ENCODE peak calls at places on chromosome 22, in nine cellular contexts. A, S, B, G, F, H, E, P and C are unnamed samples.

GRCh38 chr22:28923826-28924732 is 40.7 kb downstream of the ZNRF3 start:
- DNase-seq in A (no peak), E (no peak), S (peak; percentile 48), H (no peak), B (no peak), G (no peak), P (no peak), F (no peak), C (no peak)

GRCh38 chr22:39179401-39179827 is 26.9 kb upstream of the CBX7 start:
- DNase-seq in P (no peak), B (peak; percentile 87), G (no peak), F (no peak), H (no peak), S (no peak), A (no peak), E (peak; percentile 35), C (no peak)

GRCh38 chr22:46842606-46843005 is 80.2 kb downstream of the TBC1D22A start:
- DNase-seq in F (no peak), G (no peak), P (no peak), H (no peak), A (no peak), B (no peak), S (no peak), E (no peak), C (no peak)

GRCh38 chr22:34931026-34931425 is 134.9 kb upstream of the ISX start:
- DNase-seq in F (no peak), S (no peak), A (no peak), B (no peak), H (no peak), P (no peak), E (no peak), G (no peak), C (no peak)

GRCh38 chr22:42883970-42884369 is 26.9 kb upstream of the ARFGAP3 start:
- DNase-seq in S (no peak), A (no peak), P (no peak), H (no peak), B (no peak), E (no peak), F (no peak), G (no peak), C (no peak)

GRCh38 chr22:38176170-38176741 is 5.4 kb downstream of the PLA2G6 start:
- DNase-seq in S (peak; percentile 62), G (peak; percentile 98), H (peak; percentile 95), A (no peak), F (no peak), B (no peak), E (no peak), P (no peak), C (no peak)

GRCh38 chr22:49751968-49752597 is 75.6 kb downstream of the BRD1 start:
- DNase-seq in S (no peak), P (no peak), F (no peak), G (no peak), H (no peak), A (no peak), B (no peak), E (peak; percentile 69), C (no peak)

GRCh38 chr22:48209473-48210271 is 1447.2 kb downstream of the TBC1D22A start:
- DNase-seq in B (no peak), G (no peak), F (no peak), S (no peak), E (no peak), A (no peak), H (no peak), P (no peak), C (no peak)

GRCh38 chr22:46858181-46858771 is 95.8 kb downstream of the TBC1D22A start:
- DNase-seq in E (no peak), A (no peak), G (no peak), H (no peak), B (no peak), S (no peak), F (no peak), P (no peak), C (no peak)

DNA sequence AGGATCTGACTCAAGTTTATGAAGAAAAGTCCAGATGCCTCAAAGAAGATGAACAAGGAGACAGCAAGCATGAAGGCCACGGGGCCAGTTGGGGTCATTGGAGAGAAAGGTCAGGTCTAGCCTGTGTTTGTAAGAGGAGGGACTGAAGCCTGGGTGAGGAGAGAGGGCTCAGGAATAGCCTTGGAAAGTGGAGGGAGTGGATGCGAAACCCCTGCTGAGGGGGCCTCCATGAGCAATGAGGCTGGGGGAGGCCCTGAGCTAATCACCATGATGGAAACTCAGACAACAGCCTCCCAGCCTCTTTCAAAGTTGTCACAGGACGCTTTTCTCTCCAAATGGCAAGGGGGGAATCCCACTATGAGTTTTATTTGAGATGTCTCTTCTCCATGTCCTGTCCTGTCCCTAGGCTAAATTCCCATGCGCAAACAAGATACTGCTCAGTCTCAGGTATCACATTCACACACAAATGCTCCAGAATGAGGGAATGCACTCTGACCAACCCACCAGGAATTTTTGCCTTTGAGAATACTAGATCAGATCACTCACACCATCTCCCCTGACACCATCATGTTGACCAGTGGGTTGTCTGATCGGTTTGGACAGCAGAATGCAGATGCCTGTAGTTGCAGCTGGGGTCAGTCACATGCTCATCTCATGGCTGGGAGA is 51.3 kb upstream of the TOP3B start:
- DNase-seq in E (no peak), S (no peak), H (no peak), G (no peak), A (no peak), B (no peak), P (no peak), F (no peak), C (no peak)
- H3K4me2 ChIP-seq in E (no peak overlapping the region), S (no peak overlapping the region), H (no peak overlapping the region), G (no peak overlapping the region), A (no peak overlapping the region), B (no peak overlapping the region), P (no peak overlapping the region), F (peak overlapping the region; percentile 88), C (no peak overlapping the region)

DNA sequence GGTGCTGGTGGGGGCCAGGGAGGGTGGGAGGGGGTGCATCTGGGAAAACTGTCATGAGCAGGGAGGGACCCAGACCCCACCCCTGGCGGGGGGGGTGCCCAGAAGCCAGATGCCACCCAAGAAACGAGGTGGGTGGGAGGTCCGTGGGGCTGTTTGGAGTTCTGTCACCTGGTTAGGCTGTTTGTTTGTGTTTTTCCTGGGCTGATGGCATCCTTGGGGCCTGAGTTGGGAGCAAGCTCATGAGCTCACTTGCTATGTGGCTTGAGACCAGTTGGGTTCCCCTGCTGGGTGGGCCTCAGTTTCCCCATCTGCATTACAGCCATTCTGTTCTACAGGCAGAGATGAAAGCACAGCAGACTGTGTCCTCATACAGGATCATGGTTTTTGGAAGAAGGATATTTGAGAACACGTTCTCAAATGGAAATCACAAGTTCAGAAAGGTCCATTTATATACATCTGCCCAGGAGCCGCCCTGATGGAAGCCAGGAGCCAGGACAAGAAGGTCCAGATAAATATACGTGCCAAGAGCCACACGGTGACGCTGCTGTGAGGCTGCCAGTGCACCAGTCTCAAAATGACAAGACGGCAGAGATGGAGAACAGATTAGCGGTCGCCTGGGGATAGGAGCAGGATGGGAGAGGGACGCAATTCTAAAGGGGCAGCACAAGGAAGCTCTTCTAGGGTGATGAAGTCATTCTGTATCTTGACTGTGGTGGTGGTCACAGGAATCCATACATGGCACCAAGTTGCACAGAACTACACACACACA is 312.9 kb downstream of the MN1 start:
- DNase-seq in A (no peak), E (no peak), G (no peak), B (no peak), S (peak; percentile 60), P (no peak), H (no peak), F (no peak), C (no peak)
- H3K4me3 ChIP-seq in A (no peak overlapping the region), E (no peak overlapping the region), G (no peak overlapping the region), B (no peak overlapping the region), S (no peak overlapping the region), P (no peak overlapping the region), H (no peak overlapping the region), F (no peak overlapping the region), C (no peak overlapping the region)

GRCh38 chr22:33807465-33807864 is 112.8 kb downstream of the LARGE1 start:
- DNase-seq in B (no peak), S (no peak), E (no peak), F (no peak), H (peak; percentile 71), P (no peak), G (peak; percentile 48), A (no peak), C (no peak)

GRCh38 chr22:33811208-33811607 is 109.1 kb downstream of the LARGE1 start:
- DNase-seq in H (no peak), P (no peak), S (no peak), A (no peak), B (no peak), E (no peak), F (no peak), G (no peak), C (no peak)

GRCh38 chr22:33812578-33812977 is 107.7 kb downstream of the LARGE1 start:
- DNase-seq in P (no peak), F (no peak), G (no peak), S (no peak), H (no peak), A (no peak), E (no peak), B (no peak), C (no peak)

GRCh38 chr22:33806191-33806590 is 114.1 kb downstream of the LARGE1 start:
- DNase-seq in E (no peak), P (no peak), S (no peak), H (peak; percentile 75), G (peak; percentile 20), B (no peak), F (peak; percentile 53), A (no peak), C (no peak)

DNA sequence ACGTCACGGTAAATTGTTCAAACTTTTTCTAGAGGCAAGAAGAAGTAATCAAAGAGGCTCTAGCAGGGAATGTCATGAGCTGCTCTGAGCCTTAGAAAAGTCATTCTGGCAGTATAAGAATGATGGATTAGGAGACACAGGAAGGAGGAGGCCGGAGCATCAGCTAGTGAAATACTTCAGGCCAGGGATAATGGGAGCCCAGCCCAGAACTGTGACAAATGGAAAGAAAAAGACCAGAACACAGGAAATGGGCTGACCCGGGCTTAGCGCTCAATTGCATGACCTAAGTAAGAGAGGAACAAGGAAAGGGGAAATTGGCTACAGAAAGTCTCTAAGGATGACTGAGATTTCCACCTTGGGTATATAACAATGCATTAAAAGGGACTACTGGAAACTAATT is 108.6 kb downstream of the LARGE1 start:
- DNase-seq in B (peak; percentile 79), F (no peak), H (peak; percentile 97), A (no peak), E (no peak), P (no peak), G (peak; percentile 79), S (peak; percentile 51), C (no peak)
- H3K4me2 ChIP-seq in B (no peak overlapping the region), F (no peak overlapping the region), H (no peak overlapping the region), A (no peak overlapping the region), E (no peak overlapping the region), P (no peak overlapping the region), G (peak overlapping the region; percentile 4), S (no peak overlapping the region), C (no peak overlapping the region)

DNA sequence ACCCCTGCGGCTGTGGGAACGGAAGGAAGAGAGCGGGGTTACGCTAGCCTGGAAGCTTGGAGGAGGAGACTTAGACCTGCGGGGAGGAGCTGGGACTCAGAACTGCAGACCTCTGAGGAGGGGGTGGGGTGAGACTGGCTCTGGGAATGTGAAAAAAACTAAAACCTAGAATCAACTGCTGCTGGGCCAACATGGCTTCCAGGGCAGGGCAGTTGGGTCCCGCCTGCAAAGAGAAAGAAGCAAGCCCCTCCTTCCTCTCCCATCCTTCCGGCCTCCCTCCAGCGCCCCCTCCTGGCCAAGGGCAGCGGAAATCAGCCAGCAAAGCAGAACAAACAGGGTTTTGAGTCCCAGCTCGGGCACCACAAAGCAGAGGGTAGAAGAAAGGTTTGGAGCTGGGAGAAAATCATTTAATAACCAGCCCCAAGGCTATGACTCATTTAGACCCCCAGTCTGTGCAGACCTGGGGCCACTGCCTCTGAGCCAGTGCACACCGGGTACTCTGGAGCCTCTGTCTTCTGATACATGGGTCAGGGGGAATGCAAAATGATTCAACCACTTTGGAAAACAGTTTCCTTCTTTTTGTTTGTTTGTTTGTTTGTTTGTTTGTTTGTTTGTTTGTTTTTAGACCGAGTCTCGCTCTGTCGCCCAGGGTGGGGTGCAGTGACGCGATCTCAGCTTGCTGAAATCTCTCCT is 7.3 kb upstream of the NCF4 start:
- DNase-seq in E (peak; percentile 76), B (peak; percentile 89), S (peak; percentile 52), H (peak; percentile 29), G (peak; percentile 25), P (peak; percentile 61), F (peak; percentile 81), A (peak; percentile 81), C (peak; percentile 97)
- H3K4me3 ChIP-seq in E (no peak overlapping the region), B (no peak overlapping the region), S (no peak overlapping the region), H (no peak overlapping the region), G (no peak overlapping the region), P (no peak overlapping the region), F (no peak overlapping the region), A (no peak overlapping the region), C (no peak overlapping the region)